ENCODE peak calls at places on chromosome X, in seven cellular contexts. One of them, this sample, is unnamed.

GRCh38 chrX:47514553-47515235 is 31.7 kb upstream of the ZNF41 start:
- DNase-seq in mesendoderm: no peak
- DNase-seq in H9: no peak
- DNase-seq in IMR-90: peak; percentile 46
- DNase-seq in H1: no peak
- DNase-seq in trophoblast cell: peak; percentile 13
- DNase-seq in mesenchymal stem cell: peak; percentile 85
- DNase-seq in this sample: no peak

GRCh38 chrX:45479196-45479834 is 278.6 kb upstream of the DIPK2B start:
- DNase-seq in mesendoderm: no peak
- DNase-seq in H9: no peak
- DNase-seq in IMR-90: peak; percentile 93
- DNase-seq in H1: no peak
- DNase-seq in trophoblast cell: peak; percentile 4
- DNase-seq in mesenchymal stem cell: peak; percentile 86
- DNase-seq in this sample: no peak

GRCh38 chrX:44415639-44416386 is 72.3 kb upstream of the EFHC2 start:
- DNase-seq in mesendoderm: no peak
- DNase-seq in H9: no peak
- DNase-seq in IMR-90: no peak
- DNase-seq in H1: no peak
- DNase-seq in trophoblast cell: no peak
- DNase-seq in mesenchymal stem cell: no peak
- DNase-seq in this sample: no peak

GRCh38 chrX:43958529-43958928 is 14.7 kb downstream of the NDP start:
- DNase-seq in mesendoderm: peak; percentile 86
- DNase-seq in H9: peak; percentile 45
- DNase-seq in IMR-90: peak; percentile 83
- DNase-seq in H1: no peak
- DNase-seq in trophoblast cell: peak; percentile 38
- DNase-seq in mesenchymal stem cell: peak; percentile 80
- DNase-seq in this sample: peak; percentile 60

GRCh38 chrX:70033348-70033747 is 16.4 kb downstream of the AWAT2 start:
- DNase-seq in mesendoderm: peak; percentile 62
- DNase-seq in H9: peak; percentile 73
- DNase-seq in IMR-90: peak; percentile 21
- DNase-seq in H1: no peak
- DNase-seq in trophoblast cell: no peak
- DNase-seq in mesenchymal stem cell: peak; percentile 2
- DNase-seq in this sample: no peak

GRCh38 chrX:45515262-45516215 is 314.9 kb upstream of the DIPK2B start:
- DNase-seq in mesendoderm: peak; percentile 36
- DNase-seq in H9: no peak
- DNase-seq in IMR-90: peak; percentile 92
- DNase-seq in H1: no peak
- DNase-seq in trophoblast cell: peak; percentile 42
- DNase-seq in mesenchymal stem cell: peak; percentile 94
- DNase-seq in this sample: no peak

GRCh38 chrX:103360092-103360491 is 3.8 kb downstream of the TCEAL9 start:
- DNase-seq in mesendoderm: no peak
- DNase-seq in H9: no peak
- DNase-seq in IMR-90: no peak
- DNase-seq in H1: no peak
- DNase-seq in trophoblast cell: no peak
- DNase-seq in mesenchymal stem cell: no peak
- DNase-seq in this sample: no peak

GRCh38 chrX:70452143-70452733 is 7.6 kb downstream of the DLG3 start:
- DNase-seq in mesendoderm: peak; percentile 64
- DNase-seq in H9: peak; percentile 60
- DNase-seq in IMR-90: peak; percentile 17
- DNase-seq in H1: no peak
- DNase-seq in trophoblast cell: no peak
- DNase-seq in mesenchymal stem cell: peak; percentile 46
- DNase-seq in this sample: no peak

GRCh38 chrX:48714573-48714972 is 18.0 kb downstream of the SUV39H1 start:
- DNase-seq in mesendoderm: no peak
- DNase-seq in H9: no peak
- DNase-seq in IMR-90: peak; percentile 17
- DNase-seq in H1: no peak
- DNase-seq in trophoblast cell: no peak
- DNase-seq in mesenchymal stem cell: no peak
- DNase-seq in this sample: no peak

GRCh38 chrX:1466971-1467561 is 14.4 kb upstream of the ASMTL start:
- DNase-seq in mesendoderm: no peak
- DNase-seq in H9: peak; percentile 28
- DNase-seq in IMR-90: no peak
- DNase-seq in H1: no peak
- DNase-seq in trophoblast cell: no peak
- DNase-seq in mesenchymal stem cell: no peak
- DNase-seq in this sample: no peak

GRCh38 chrX:108090474-108091265 is 672 bp downstream of the PSMD10 start:
- DNase-seq in mesendoderm: no peak
- DNase-seq in H9: no peak
- DNase-seq in IMR-90: peak; percentile 44
- DNase-seq in H1: no peak
- DNase-seq in trophoblast cell: peak; percentile 9
- DNase-seq in mesenchymal stem cell: peak; percentile 80
- DNase-seq in this sample: no peak

GRCh38 chrX:49155243-49155899 is 7.2 kb upstream of the MAGIX start:
- DNase-seq in mesendoderm: peak; percentile 87
- DNase-seq in H9: peak; percentile 78
- DNase-seq in IMR-90: peak; percentile 58
- DNase-seq in H1: no peak
- DNase-seq in trophoblast cell: no peak
- DNase-seq in mesenchymal stem cell: peak; percentile 64
- DNase-seq in this sample: peak; percentile 60

GRCh38 chrX:773292-774025 is 142.9 kb downstream of the SHOX start:
- DNase-seq in mesendoderm: no peak
- DNase-seq in H9: no peak
- DNase-seq in IMR-90: no peak
- DNase-seq in H1: no peak
- DNase-seq in trophoblast cell: no peak
- DNase-seq in mesenchymal stem cell: no peak
- DNase-seq in this sample: no peak

GRCh38 chrX:83160096-83160495 is 348.0 kb upstream of the POU3F4 start:
- DNase-seq in mesendoderm: peak; percentile 86
- DNase-seq in H9: no peak
- DNase-seq in IMR-90: no peak
- DNase-seq in H1: no peak
- DNase-seq in trophoblast cell: no peak
- DNase-seq in mesenchymal stem cell: no peak
- DNase-seq in this sample: no peak

GRCh38 chrX:44223150-44223549 is 120.3 kb downstream of the EFHC2 start:
- DNase-seq in mesendoderm: no peak
- DNase-seq in H9: no peak
- DNase-seq in IMR-90: peak; percentile 38
- DNase-seq in H1: no peak
- DNase-seq in trophoblast cell: no peak
- DNase-seq in mesenchymal stem cell: peak; percentile 15
- DNase-seq in this sample: no peak

GRCh38 chrX:50877310-50877709 is 33.2 kb upstream of the BMP15 start:
- DNase-seq in mesendoderm: no peak
- DNase-seq in H9: no peak
- DNase-seq in IMR-90: no peak
- DNase-seq in H1: no peak
- DNase-seq in trophoblast cell: peak; percentile 56
- DNase-seq in mesenchymal stem cell: no peak
- DNase-seq in this sample: no peak

GRCh38 chrX:118847676-118848075 is 24.1 kb downstream of the ZCCHC12 start:
- DNase-seq in mesendoderm: peak; percentile 66
- DNase-seq in H9: no peak
- DNase-seq in IMR-90: peak; percentile 42
- DNase-seq in H1: no peak
- DNase-seq in trophoblast cell: no peak
- DNase-seq in mesenchymal stem cell: peak; percentile 46
- DNase-seq in this sample: peak; percentile 46

GRCh38 chrX:86806786-86807185 is 658.5 kb downstream of the DACH2 start:
- DNase-seq in mesendoderm: peak; percentile 66
- DNase-seq in H9: peak; percentile 28
- DNase-seq in IMR-90: peak; percentile 3
- DNase-seq in H1: no peak
- DNase-seq in trophoblast cell: no peak
- DNase-seq in mesenchymal stem cell: peak; percentile 34
- DNase-seq in this sample: no peak
- H3K18ac ChIP-seq in mesendoderm: no peak overlapping the region
- H3K18ac ChIP-seq in H9: no peak overlapping the region
- H3K18ac ChIP-seq in IMR-90: no peak overlapping the region
- H3K18ac ChIP-seq in H1: no peak overlapping the region
- H3K18ac ChIP-seq in trophoblast cell: no peak overlapping the region
- H3K18ac ChIP-seq in mesenchymal stem cell: no peak overlapping the region
- H3K18ac ChIP-seq in this sample: no peak overlapping the region

GRCh38 chrX:40107291-40108083 is 9.7 kb upstream of the BCOR start:
- DNase-seq in mesendoderm: peak; percentile 84
- DNase-seq in H9: peak; percentile 79
- DNase-seq in IMR-90: no peak
- DNase-seq in H1: no peak
- DNase-seq in trophoblast cell: peak; percentile 24
- DNase-seq in mesenchymal stem cell: peak; percentile 73
- DNase-seq in this sample: no peak
- H3K9ac ChIP-seq in mesendoderm: peak overlapping the region; percentile 52
- H3K9ac ChIP-seq in H9: no peak overlapping the region
- H3K9ac ChIP-seq in IMR-90: no peak overlapping the region
- H3K9ac ChIP-seq in H1: no peak overlapping the region
- H3K9ac ChIP-seq in trophoblast cell: no peak overlapping the region
- H3K9ac ChIP-seq in mesenchymal stem cell: no peak overlapping the region
- H3K9ac ChIP-seq in this sample: no peak overlapping the region

GRCh38 chrX:56726609-56727008 is 2.4 kb upstream of the NBDY start:
- DNase-seq in mesendoderm: peak; percentile 45
- DNase-seq in H9: no peak
- DNase-seq in IMR-90: peak; percentile 61
- DNase-seq in H1: no peak
- DNase-seq in trophoblast cell: no peak
- DNase-seq in mesenchymal stem cell: peak; percentile 57
- DNase-seq in this sample: no peak
- H3K79me1 ChIP-seq in mesendoderm: no peaks in the 10 kb centered on the region
- H3K79me1 ChIP-seq in H9: no peaks in the 10 kb centered on the region
- H3K79me1 ChIP-seq in IMR-90: no peaks in the 10 kb centered on the region
- H3K79me1 ChIP-seq in H1: no peaks in the 10 kb centered on the region
- H3K79me1 ChIP-seq in trophoblast cell: peaks cover 2% of the 10 kb centered on the region
- H3K79me1 ChIP-seq in mesenchymal stem cell: no peaks in the 10 kb centered on the region
- H3K79me1 ChIP-seq in this sample: no peaks in the 10 kb centered on the region

GRCh38 chrX:139828830-139829229 is 104.0 kb downstream of the ATP11C start:
- DNase-seq in mesendoderm: no peak
- DNase-seq in H9: no peak
- DNase-seq in IMR-90: no peak
- DNase-seq in H1: no peak
- DNase-seq in trophoblast cell: no peak
- DNase-seq in mesenchymal stem cell: no peak
- DNase-seq in this sample: no peak
- H3K18ac ChIP-seq in mesendoderm: no peak overlapping the region
- H3K18ac ChIP-seq in H9: no peak overlapping the region
- H3K18ac ChIP-seq in IMR-90: no peak overlapping the region
- H3K18ac ChIP-seq in H1: no peak overlapping the region
- H3K18ac ChIP-seq in trophoblast cell: no peak overlapping the region
- H3K18ac ChIP-seq in mesenchymal stem cell: no peak overlapping the region
- H3K18ac ChIP-seq in this sample: no peak overlapping the region

DNA sequence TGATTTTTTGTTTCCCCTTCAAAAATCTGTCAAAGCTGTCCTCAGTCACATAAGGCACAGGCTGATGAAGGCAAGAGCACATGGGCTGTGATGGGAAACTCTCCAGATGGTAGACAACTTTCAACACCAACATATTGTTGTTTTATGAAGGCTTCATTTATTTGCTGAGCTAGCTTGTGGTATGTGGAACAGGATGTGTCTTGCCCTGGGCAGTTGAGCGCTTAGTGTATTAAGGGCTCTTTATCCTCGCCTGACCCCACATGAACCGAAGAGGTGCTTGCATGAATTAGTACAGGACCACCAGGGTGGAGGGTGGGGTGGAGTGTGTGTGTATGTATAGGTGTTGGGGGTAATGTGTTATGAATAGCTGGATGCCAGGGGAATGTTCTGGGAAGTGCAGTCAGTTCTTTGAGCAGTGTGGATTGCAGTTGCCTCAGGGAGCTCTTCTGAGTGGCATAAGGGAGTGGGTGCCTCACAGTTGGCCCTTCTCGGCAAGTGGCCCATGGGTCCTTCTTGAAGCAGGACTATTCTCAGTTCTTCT is 103.1 kb downstream of the PHEX start:
- DNase-seq in mesendoderm: no peak
- DNase-seq in H9: no peak
- DNase-seq in IMR-90: peak; percentile 45
- DNase-seq in H1: no peak
- DNase-seq in trophoblast cell: no peak
- DNase-seq in mesenchymal stem cell: peak; percentile 56
- DNase-seq in this sample: no peak
- H3K9ac ChIP-seq in mesendoderm: no peak overlapping the region
- H3K9ac ChIP-seq in H9: no peak overlapping the region
- H3K9ac ChIP-seq in IMR-90: peak overlapping the region; percentile 45
- H3K9ac ChIP-seq in H1: no peak overlapping the region
- H3K9ac ChIP-seq in trophoblast cell: no peak overlapping the region
- H3K9ac ChIP-seq in mesenchymal stem cell: peak overlapping the region; percentile 72
- H3K9ac ChIP-seq in this sample: no peak overlapping the region

GRCh38 chrX:24423960-24424359 is 41.1 kb upstream of the PDK3 start:
- DNase-seq in mesendoderm: no peak
- DNase-seq in H9: no peak
- DNase-seq in IMR-90: no peak
- DNase-seq in H1: no peak
- DNase-seq in trophoblast cell: no peak
- DNase-seq in mesenchymal stem cell: peak; percentile 2
- DNase-seq in this sample: no peak
- H3K79me1 ChIP-seq in mesendoderm: no peaks in the 10 kb centered on the region
- H3K79me1 ChIP-seq in H9: no peaks in the 10 kb centered on the region
- H3K79me1 ChIP-seq in IMR-90: no peaks in the 10 kb centered on the region
- H3K79me1 ChIP-seq in H1: no peaks in the 10 kb centered on the region
- H3K79me1 ChIP-seq in trophoblast cell: no peaks in the 10 kb centered on the region
- H3K79me1 ChIP-seq in mesenchymal stem cell: no peaks in the 10 kb centered on the region
- H3K79me1 ChIP-seq in this sample: no peaks in the 10 kb centered on the region

GRCh38 chrX:11932423-11932822 is 174.4 kb downstream of the MSL3 start:
- DNase-seq in mesendoderm: no peak
- DNase-seq in H9: no peak
- DNase-seq in IMR-90: no peak
- DNase-seq in H1: no peak
- DNase-seq in trophoblast cell: no peak
- DNase-seq in mesenchymal stem cell: no peak
- DNase-seq in this sample: no peak
- H3K18ac ChIP-seq in mesendoderm: no peak overlapping the region
- H3K18ac ChIP-seq in H9: no peak overlapping the region
- H3K18ac ChIP-seq in IMR-90: no peak overlapping the region
- H3K18ac ChIP-seq in H1: no peak overlapping the region
- H3K18ac ChIP-seq in trophoblast cell: no peak overlapping the region
- H3K18ac ChIP-seq in mesenchymal stem cell: no peak overlapping the region
- H3K18ac ChIP-seq in this sample: no peak overlapping the region

DNA sequence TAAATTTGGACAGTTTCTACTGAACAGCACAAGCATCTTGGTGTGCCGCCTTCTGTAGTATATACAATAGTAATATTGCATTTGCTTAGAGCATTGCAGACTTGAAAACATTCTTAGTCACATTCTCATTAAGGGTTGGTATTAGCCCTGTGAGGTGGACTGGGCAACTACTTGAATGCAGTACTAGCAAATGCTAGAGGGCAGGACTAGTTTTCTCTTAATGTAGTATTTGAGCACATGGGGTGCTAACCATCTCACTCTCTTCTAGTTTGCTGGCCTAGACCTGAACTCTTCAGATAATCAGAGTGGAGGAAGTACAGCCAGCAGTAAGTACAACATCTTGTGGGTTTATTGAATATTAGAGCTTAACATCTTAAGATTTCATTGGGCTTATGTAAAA is 3.2 kb downstream of the DDX3X start:
- DNase-seq in mesendoderm: no peak
- DNase-seq in H9: no peak
- DNase-seq in IMR-90: peak; percentile 7
- DNase-seq in H1: no peak
- DNase-seq in trophoblast cell: no peak
- DNase-seq in mesenchymal stem cell: no peak
- DNase-seq in this sample: no peak
- H3K9ac ChIP-seq in mesendoderm: peak overlapping the region; percentile 22
- H3K9ac ChIP-seq in H9: no peak overlapping the region
- H3K9ac ChIP-seq in IMR-90: no peak overlapping the region
- H3K9ac ChIP-seq in H1: no peak overlapping the region
- H3K9ac ChIP-seq in trophoblast cell: no peak overlapping the region
- H3K9ac ChIP-seq in mesenchymal stem cell: peak overlapping the region; percentile 100
- H3K9ac ChIP-seq in this sample: no peak overlapping the region

GRCh38 chrX:146154191-146154590 is 336.6 kb downstream of the SLITRK2 start:
- DNase-seq in mesendoderm: no peak
- DNase-seq in H9: no peak
- DNase-seq in IMR-90: no peak
- DNase-seq in H1: no peak
- DNase-seq in trophoblast cell: no peak
- DNase-seq in mesenchymal stem cell: no peak
- DNase-seq in this sample: no peak
- H3K79me1 ChIP-seq in mesendoderm: no peaks in the 10 kb centered on the region
- H3K79me1 ChIP-seq in H9: no peaks in the 10 kb centered on the region
- H3K79me1 ChIP-seq in IMR-90: no peaks in the 10 kb centered on the region
- H3K79me1 ChIP-seq in H1: no peaks in the 10 kb centered on the region
- H3K79me1 ChIP-seq in trophoblast cell: no peaks in the 10 kb centered on the region
- H3K79me1 ChIP-seq in mesenchymal stem cell: no peaks in the 10 kb centered on the region
- H3K79me1 ChIP-seq in this sample: no peaks in the 10 kb centered on the region

This sample was measured in neuronal stem cell.